ENCODE peak calls at places on chromosomes 13 and 19, in seven cellular contexts. S is HepG2, Y is K562, W is HCT116, P is H1, J is SK-N-SH, N is GM12878. A is an unnamed sample. For H3K4me1, the result is how much of the 10 kb centered on the place peaks cover.

GRCh38 chr13:99015606-99016520 is 38.0 kb upstream of the DOCK9 start:
- DNase-seq in P (no peak), S (no peak), Y (no peak), J (no peak), N (no peak), W (no peak), A (no peak)

GRCh38 chr13:39485314-39485700 is 117.7 kb downstream of the LHFPL6 start:
- DNase-seq in J (no peak), N (no peak), S (no peak), P (no peak), Y (no peak), W (no peak), A (no peak)

GRCh38 chr19:6392219-6393073 is 518 bp downstream of the GTF2F1 start:
- DNase-seq in W (no peak), Y (peak), J (no peak), P (no peak), S (no peak), N (no peak), A (no peak)

GRCh38 chr13:52849727-52850395 is 1.4 kb upstream of the PCDH8 start:
- DNase-seq in P (peak), W (no peak), N (no peak), J (no peak), Y (no peak), S (no peak), A (no peak)

GRCh38 chr19:17441241-17442135 is 7.0 kb downstream of the TMEM221 start:
- DNase-seq in N (no peak), Y (peak), W (no peak), P (peak), J (peak), S (peak), A (no peak)

GRCh38 chr13:106922384-106922783 is 354.4 kb upstream of the ARGLU1 start:
- DNase-seq in Y (no peak), S (no peak), P (no peak), J (no peak), W (no peak), N (no peak), A (no peak)

GRCh38 chr19:57687363-57688010 is 5.7 kb downstream of the ZNF551 start:
- DNase-seq in Y (no peak), P (no peak), N (no peak), J (no peak), W (no peak), S (no peak), A (no peak)

GRCh38 chr19:31496076-31496475 is 146.8 kb upstream of the TSHZ3 start:
- DNase-seq in J (no peak), Y (no peak), P (no peak), N (no peak), S (no peak), W (no peak), A (no peak)

GRCh38 chr19:2653717-2654584 is 48.5 kb downstream of the GNG7 start:
- DNase-seq in W (no peak), S (no peak), P (peak), J (peak), N (no peak), Y (no peak), A (peak)

GRCh38 chr19:39792999-39793546 is 14.4 kb downstream of the LEUTX start:
- DNase-seq in N (peak), P (peak), W (peak), Y (peak), S (peak), J (peak), A (peak)

GRCh38 chr13:25132984-25133383 is 37.0 kb downstream of the PABPC3 start:
- DNase-seq in S (no peak), W (no peak), N (no peak), P (no peak), J (no peak), Y (no peak), A (no peak)

GRCh38 chr13:113489549-113490495 is 689 bp downstream of the DCUN1D2 start:
- DNase-seq in N (no peak), P (peak), J (peak), W (no peak), Y (peak), S (no peak), A (no peak)

GRCh38 chr19:51565583-51565982 is 5.5 kb upstream of the ZNF175 start:
- DNase-seq in W (no peak), Y (no peak), N (no peak), S (no peak), J (no peak), P (no peak), A (no peak)

GRCh38 chr19:5154129-5154798 is 185.4 kb downstream of the KDM4B start:
- DNase-seq in W (no peak), S (peak), Y (peak), N (no peak), P (peak), J (peak), A (no peak)

GRCh38 chr13:31050486-31051400 is 111.0 kb downstream of the HSPH1 start:
- DNase-seq in N (no peak), P (no peak), W (no peak), Y (peak), S (no peak), J (peak), A (no peak)
- H3K4me3 ChIP-seq in N (no peak), P (no peak), W (no peak), Y (no peak), S (no peak), J (no peak), A (no peak)

DNA sequence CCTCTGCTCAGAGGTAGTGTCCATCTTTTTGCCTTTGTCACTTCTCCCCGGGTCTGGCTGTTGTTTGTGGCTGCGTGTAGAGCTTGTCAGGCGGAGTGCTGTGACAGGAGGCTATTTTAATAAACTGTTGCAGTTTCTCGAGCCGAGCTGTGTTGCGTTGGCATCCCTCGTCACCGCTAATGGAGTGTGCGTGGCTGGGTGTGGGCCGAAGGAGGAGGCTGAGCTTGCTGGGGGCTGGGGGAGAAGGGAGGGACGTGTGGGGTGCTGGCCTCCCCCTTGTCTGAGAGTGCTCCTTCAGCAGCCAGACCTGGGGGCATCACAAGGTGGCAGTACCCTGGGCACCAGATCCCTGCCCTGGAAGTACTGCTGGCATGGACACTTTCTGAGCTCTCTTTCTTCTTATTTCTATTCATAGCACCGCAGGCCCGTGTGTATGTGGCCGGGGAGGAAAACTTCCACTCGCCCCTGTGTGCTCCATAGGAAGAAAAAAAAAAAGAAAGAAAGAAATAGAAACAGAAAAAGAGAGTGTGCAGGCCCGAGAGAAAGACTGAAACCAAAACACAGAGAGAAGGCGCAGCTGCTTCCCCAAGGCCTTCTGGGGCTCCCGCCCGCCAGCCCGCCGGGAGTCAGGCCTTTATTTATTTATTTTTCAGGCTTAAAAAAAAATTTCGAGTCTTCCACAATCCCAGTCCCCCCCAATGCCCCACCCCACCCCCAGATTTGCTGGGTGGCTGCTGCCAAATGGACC is 27.0 kb downstream of the NFIX start:
- DNase-seq in N (no peak), P (no peak), S (no peak), Y (no peak), J (no peak), W (no peak), A (no peak)
- H3K4me1 ChIP-seq in N (under half), P (under half), S (half or more), Y (under half), J (half or more), W (under half), A (under half)

GRCh38 chr19:927707-928401 is 2.0 kb downstream of the ARID3A start:
- DNase-seq in P (no peak), W (no peak), J (no peak), N (no peak), S (no peak), Y (no peak), A (no peak)

GRCh38 chr19:925912-926594 is at the start of gene ARID3A:
- DNase-seq in S (no peak), J (peak), N (no peak), Y (no peak), W (no peak), P (no peak), A (no peak)

GRCh38 chr19:925087-925911 is 536 bp upstream of the ARID3A start:
- DNase-seq in N (no peak), Y (peak), P (peak), S (peak), J (peak), W (peak), A (peak)

GRCh38 chr19:927044-927706 is 1.3 kb downstream of the ARID3A start:
- DNase-seq in J (peak), W (no peak), S (peak), N (no peak), Y (peak), P (no peak), A (no peak)

DNA sequence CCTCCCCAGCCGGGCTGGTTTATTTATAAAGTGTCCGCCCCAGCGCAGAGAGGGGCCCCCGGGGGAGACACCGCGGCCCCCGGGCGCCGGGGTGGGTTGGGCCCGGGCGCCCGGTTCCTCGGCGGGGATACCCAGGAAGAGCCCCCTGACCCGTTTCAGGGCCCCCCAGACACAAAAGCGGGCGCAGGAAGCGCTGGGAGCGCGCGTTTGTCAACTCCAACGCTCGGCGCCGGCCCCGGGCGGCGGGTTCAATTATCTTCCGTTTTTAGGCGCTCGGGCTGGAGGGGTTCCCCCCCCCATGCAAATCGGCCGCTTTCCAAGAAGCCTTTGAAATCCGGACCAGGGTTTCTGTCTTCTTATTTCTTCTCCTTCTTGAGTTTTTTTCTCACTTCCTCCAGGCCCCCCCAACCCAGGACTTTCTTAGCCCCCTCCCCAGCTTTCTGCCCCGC is 784 bp downstream of the ARID3A start:
- DNase-seq in Y (no peak), W (no peak), N (no peak), S (no peak), P (no peak), J (no peak), A (no peak)
- TF ChIP-seq YY1 in Y (no peak), W (no peak), N (peak), S (no peak), P (no peak), J (no peak), A (no peak)

GRCh38 chr13:93234459-93234858 is 7.9 kb downstream of the GPC6 start:
- DNase-seq in Y (no peak), P (no peak), S (no peak), N (no peak), W (no peak), J (no peak), A (no peak)
- H3K4me3 ChIP-seq in Y (no peak), P (no peak), S (no peak), N (no peak), W (no peak), J (no peak), A (no peak)

DNA sequence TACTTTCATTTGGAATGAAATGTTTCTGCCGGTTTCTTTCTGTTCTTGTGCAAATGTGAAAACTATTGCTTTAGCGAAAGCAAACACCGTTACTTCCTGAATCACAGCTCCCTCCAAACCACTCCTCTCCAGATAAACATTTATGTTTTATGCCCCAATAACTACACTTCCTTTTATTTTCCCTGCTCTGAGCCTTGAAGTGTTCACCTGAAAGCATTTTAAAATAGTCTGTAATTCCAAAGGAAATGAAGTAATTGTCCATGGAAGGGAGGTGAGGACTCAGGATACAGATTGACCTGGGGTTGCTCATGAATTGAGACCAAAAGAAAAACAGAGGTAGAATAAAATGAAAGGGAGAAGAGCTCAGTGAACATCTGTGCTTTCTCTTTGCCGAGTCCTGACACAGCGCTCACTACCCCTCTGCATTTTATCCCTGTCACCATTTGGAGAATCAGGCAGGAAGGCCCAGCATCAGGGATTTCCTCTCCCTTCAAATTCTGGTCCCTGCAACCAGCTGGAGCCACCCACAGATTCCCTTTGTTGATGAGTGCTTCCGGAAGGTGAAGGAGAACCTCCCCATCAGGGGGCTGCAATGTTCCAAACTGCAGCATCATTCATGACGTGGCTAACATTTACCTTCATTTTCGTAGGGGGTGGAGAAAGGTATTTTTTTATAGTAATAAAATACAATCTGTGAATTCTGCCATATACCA is 171.9 kb downstream of the ITGBL1 start:
- DNase-seq in P (no peak), N (no peak), Y (no peak), J (no peak), S (no peak), W (no peak), A (no peak)
- H3K4me1 ChIP-seq in P (under half), N (under half), Y (under half), J (under half), S (under half), W (under half), A (under half)

DNA sequence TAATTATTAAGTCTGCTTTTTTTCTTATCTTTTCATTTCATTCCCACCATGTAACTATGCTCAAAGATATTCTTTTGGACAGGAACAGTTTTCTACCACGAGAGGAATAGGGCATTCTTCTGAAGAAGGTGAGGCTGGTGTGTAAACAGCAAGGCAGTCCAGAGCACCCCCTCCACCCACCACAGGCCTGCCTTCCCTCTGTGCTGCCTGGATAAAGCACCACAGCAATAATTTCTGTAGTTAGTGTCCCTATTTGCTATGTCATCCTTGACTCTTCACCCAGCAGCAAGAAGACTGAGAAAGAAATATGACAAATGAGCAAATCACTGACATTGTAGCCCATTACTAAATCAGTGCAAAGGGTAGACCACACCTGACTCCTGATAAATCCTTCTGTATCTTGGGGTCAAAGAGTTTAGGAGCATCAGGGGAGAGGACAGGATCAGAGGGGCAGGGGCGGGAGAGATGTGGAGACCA is 88.1 kb upstream of the IRS2 start:
- DNase-seq in Y (no peak), J (no peak), S (no peak), P (no peak), N (no peak), W (no peak), A (no peak)
- TF ChIP-seq YY1 in Y (no peak), J (no peak), S (no peak), P (no peak), N (no peak), W (no peak), A (no peak)

GRCh38 chr13:109228211-109228610 is 558.2 kb downstream of the IRS2 start:
- DNase-seq in P (no peak), J (no peak), S (no peak), Y (no peak), N (no peak), W (no peak), A (no peak)
- H3K4me3 ChIP-seq in P (no peak), J (no peak), S (no peak), Y (no peak), N (no peak), W (no peak), A (no peak)

DNA sequence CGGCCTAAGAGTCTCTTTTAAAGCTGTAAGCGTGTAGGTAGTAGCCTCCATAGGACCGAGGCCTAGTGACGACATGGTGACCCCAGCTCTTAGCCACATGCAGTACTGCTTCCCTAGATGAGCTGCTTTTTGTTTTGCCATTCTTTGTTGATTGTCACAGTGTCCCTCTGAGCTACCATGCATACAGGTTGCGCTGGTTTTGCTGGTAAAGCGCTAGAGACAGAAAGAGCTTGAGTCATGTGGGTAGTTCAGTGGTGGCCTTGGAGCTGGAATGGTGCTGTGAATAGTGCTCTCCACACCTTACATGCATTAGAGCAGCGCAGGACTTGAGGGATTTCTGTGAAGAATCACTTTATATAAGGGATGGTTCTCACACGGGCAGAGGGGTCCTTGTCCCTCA is 5.1 kb downstream of the HNRNPM start:
- DNase-seq in J (no peak), S (peak), W (no peak), Y (no peak), N (no peak), P (no peak), A (no peak)
- H3K4me1 ChIP-seq in J (under half), S (half or more), W (half or more), Y (under half), N (under half), P (under half), A (under half)

GRCh38 chr13:77373541-77373940 is 46.6 kb upstream of the MYCBP2 start:
- DNase-seq in J (no peak), W (no peak), P (no peak), S (no peak), N (no peak), Y (no peak), A (no peak)

GRCh38 chr13:77374339-77374738 is 47.4 kb upstream of the MYCBP2 start:
- DNase-seq in Y (no peak), J (no peak), P (no peak), S (no peak), N (no peak), W (no peak), A (no peak)

GRCh38 chr13:77374786-77375185 is 47.9 kb upstream of the MYCBP2 start:
- DNase-seq in W (no peak), Y (no peak), J (no peak), P (no peak), S (no peak), N (no peak), A (no peak)

GRCh38 chr13:77370888-77371287 is 44.0 kb upstream of the MYCBP2 start:
- DNase-seq in J (no peak), W (no peak), N (no peak), S (no peak), Y (no peak), P (no peak), A (no peak)

DNA sequence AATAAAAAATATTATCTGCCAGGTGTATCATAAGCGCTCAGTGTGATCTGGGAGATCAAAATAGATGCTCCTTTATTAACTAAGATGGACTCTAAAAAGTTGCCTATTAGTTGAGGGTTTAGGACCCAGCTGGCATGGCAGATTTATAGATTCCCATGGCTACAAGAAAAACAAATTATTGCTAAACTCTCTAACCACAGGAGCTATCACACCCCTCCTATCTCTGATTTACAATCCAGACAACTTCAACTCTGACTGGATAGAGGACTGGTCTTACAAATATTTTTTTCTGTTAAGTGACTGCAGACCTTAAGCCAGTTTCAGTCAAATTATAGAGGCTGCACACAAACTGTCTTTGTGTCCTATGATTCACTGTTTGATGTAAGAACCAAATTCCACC is 45.4 kb upstream of the MYCBP2 start:
- DNase-seq in J (no peak), Y (no peak), N (no peak), W (no peak), S (no peak), P (no peak), A (no peak)
- TF ChIP-seq YY1 in J (no peak), Y (no peak), N (no peak), W (no peak), S (no peak), P (no peak), A (no peak)

A was measured in NT2/D1.